ENCODE peak calls at places on chromosomes 12 and 14, in eight cellular contexts. One of them, this sample, is unnamed. For H3K27me3, the result is how much of the 10 kb centered on the place peaks cover.

GRCh38 chr14:92729632-92730358 is 18.6 kb downstream of the LGMN start:
- DNase-seq in Caco-2: no peak
- DNase-seq in CD4-positive, CD25-positive, alpha-beta regulatory T cell: peak
- DNase-seq in mesendoderm: no peak
- DNase-seq in psoas muscle: no peak
- DNase-seq in foreskin keratinocyte: peak
- DNase-seq in HAP-1: no peak
- DNase-seq in thoracic aorta: no peak
- DNase-seq in this sample: peak

GRCh38 chr12:16148938-16149337 is 128.5 kb downstream of the SLC15A5 start:
- DNase-seq in Caco-2: no peak
- DNase-seq in CD4-positive, CD25-positive, alpha-beta regulatory T cell: no peak
- DNase-seq in foreskin keratinocyte: no peak
- DNase-seq in psoas muscle: no peak
- DNase-seq in HAP-1: no peak
- DNase-seq in mesendoderm: no peak
- DNase-seq in thoracic aorta: no peak
- DNase-seq in this sample: no peak

GRCh38 chr12:69824028-69824427 is 999 bp upstream of the MYRFL start:
- DNase-seq in Caco-2: no peak
- DNase-seq in HAP-1: no peak
- DNase-seq in mesendoderm: no peak
- DNase-seq in foreskin keratinocyte: no peak
- DNase-seq in thoracic aorta: no peak
- DNase-seq in CD4-positive, CD25-positive, alpha-beta regulatory T cell: no peak
- DNase-seq in psoas muscle: no peak
- DNase-seq in this sample: no peak

GRCh38 chr14:104175811-104176210 is 37.4 kb downstream of the KIF26A start:
- DNase-seq in HAP-1: no peak
- DNase-seq in CD4-positive, CD25-positive, alpha-beta regulatory T cell: no peak
- DNase-seq in mesendoderm: no peak
- DNase-seq in Caco-2: no peak
- DNase-seq in thoracic aorta: no peak
- DNase-seq in psoas muscle: no peak
- DNase-seq in foreskin keratinocyte: no peak
- DNase-seq in this sample: no peak

GRCh38 chr12:121176826-121177529 is 33.0 kb upstream of the P2RX4 start:
- DNase-seq in CD4-positive, CD25-positive, alpha-beta regulatory T cell: no peak
- DNase-seq in psoas muscle: no peak
- DNase-seq in HAP-1: no peak
- DNase-seq in thoracic aorta: no peak
- DNase-seq in mesendoderm: no peak
- DNase-seq in foreskin keratinocyte: no peak
- DNase-seq in Caco-2: no peak
- DNase-seq in this sample: no peak

GRCh38 chr12:3199551-3200031 is 122.4 kb downstream of the TSPAN9 start:
- DNase-seq in psoas muscle: no peak
- DNase-seq in Caco-2: peak
- DNase-seq in foreskin keratinocyte: peak
- DNase-seq in HAP-1: no peak
- DNase-seq in CD4-positive, CD25-positive, alpha-beta regulatory T cell: no peak
- DNase-seq in thoracic aorta: no peak
- DNase-seq in mesendoderm: peak
- DNase-seq in this sample: peak

GRCh38 chr12:58588771-58589170 is 331.5 kb downstream of the LRIG3 start:
- DNase-seq in Caco-2: no peak
- DNase-seq in foreskin keratinocyte: peak
- DNase-seq in thoracic aorta: no peak
- DNase-seq in HAP-1: no peak
- DNase-seq in mesendoderm: no peak
- DNase-seq in psoas muscle: no peak
- DNase-seq in CD4-positive, CD25-positive, alpha-beta regulatory T cell: no peak
- DNase-seq in this sample: no peak

GRCh38 chr12:79439179-79439825 is 251.5 kb downstream of the PAWR start:
- DNase-seq in foreskin keratinocyte: no peak
- DNase-seq in Caco-2: no peak
- DNase-seq in CD4-positive, CD25-positive, alpha-beta regulatory T cell: no peak
- DNase-seq in thoracic aorta: no peak
- DNase-seq in HAP-1: no peak
- DNase-seq in psoas muscle: no peak
- DNase-seq in mesendoderm: no peak
- DNase-seq in this sample: no peak

GRCh38 chr12:114858388-114859146 is 174.6 kb upstream of the TBX3 start:
- DNase-seq in thoracic aorta: no peak
- DNase-seq in psoas muscle: no peak
- DNase-seq in foreskin keratinocyte: peak
- DNase-seq in HAP-1: no peak
- DNase-seq in Caco-2: peak
- DNase-seq in mesendoderm: peak
- DNase-seq in CD4-positive, CD25-positive, alpha-beta regulatory T cell: no peak
- DNase-seq in this sample: no peak

GRCh38 chr12:57087689-57088441 is 1.0 kb upstream of the NAB2 start:
- DNase-seq in Caco-2: peak
- DNase-seq in CD4-positive, CD25-positive, alpha-beta regulatory T cell: peak
- DNase-seq in HAP-1: peak
- DNase-seq in mesendoderm: peak
- DNase-seq in thoracic aorta: peak
- DNase-seq in foreskin keratinocyte: peak
- DNase-seq in psoas muscle: peak
- DNase-seq in this sample: peak

GRCh38 chr12:88081247-88081646 is 52.0 kb upstream of the C12orf50 start:
- DNase-seq in thoracic aorta: no peak
- DNase-seq in CD4-positive, CD25-positive, alpha-beta regulatory T cell: no peak
- DNase-seq in mesendoderm: no peak
- DNase-seq in HAP-1: no peak
- DNase-seq in psoas muscle: no peak
- DNase-seq in Caco-2: no peak
- DNase-seq in foreskin keratinocyte: no peak
- DNase-seq in this sample: no peak

GRCh38 chr12:53324779-53325538 is 3.5 kb upstream of the AAAS start:
- DNase-seq in thoracic aorta: peak
- DNase-seq in Caco-2: peak
- DNase-seq in HAP-1: peak
- DNase-seq in mesendoderm: peak
- DNase-seq in psoas muscle: peak
- DNase-seq in foreskin keratinocyte: peak
- DNase-seq in CD4-positive, CD25-positive, alpha-beta regulatory T cell: peak
- DNase-seq in this sample: peak

GRCh38 chr12:53325539-53326061 is 4.2 kb upstream of the AAAS start:
- DNase-seq in foreskin keratinocyte: no peak
- DNase-seq in thoracic aorta: no peak
- DNase-seq in psoas muscle: peak
- DNase-seq in HAP-1: no peak
- DNase-seq in Caco-2: no peak
- DNase-seq in mesendoderm: peak
- DNase-seq in CD4-positive, CD25-positive, alpha-beta regulatory T cell: peak
- DNase-seq in this sample: peak

GRCh38 chr12:53326460-53327185 is 5.2 kb upstream of the AAAS start:
- DNase-seq in mesendoderm: no peak
- DNase-seq in Caco-2: no peak
- DNase-seq in psoas muscle: peak
- DNase-seq in CD4-positive, CD25-positive, alpha-beta regulatory T cell: no peak
- DNase-seq in HAP-1: no peak
- DNase-seq in foreskin keratinocyte: no peak
- DNase-seq in thoracic aorta: no peak
- DNase-seq in this sample: no peak

GRCh38 chr12:53328043-53328435 is 6.6 kb upstream of the AAAS start:
- DNase-seq in HAP-1: no peak
- DNase-seq in thoracic aorta: no peak
- DNase-seq in mesendoderm: peak
- DNase-seq in Caco-2: no peak
- DNase-seq in CD4-positive, CD25-positive, alpha-beta regulatory T cell: no peak
- DNase-seq in foreskin keratinocyte: no peak
- DNase-seq in psoas muscle: peak
- DNase-seq in this sample: no peak

DNA sequence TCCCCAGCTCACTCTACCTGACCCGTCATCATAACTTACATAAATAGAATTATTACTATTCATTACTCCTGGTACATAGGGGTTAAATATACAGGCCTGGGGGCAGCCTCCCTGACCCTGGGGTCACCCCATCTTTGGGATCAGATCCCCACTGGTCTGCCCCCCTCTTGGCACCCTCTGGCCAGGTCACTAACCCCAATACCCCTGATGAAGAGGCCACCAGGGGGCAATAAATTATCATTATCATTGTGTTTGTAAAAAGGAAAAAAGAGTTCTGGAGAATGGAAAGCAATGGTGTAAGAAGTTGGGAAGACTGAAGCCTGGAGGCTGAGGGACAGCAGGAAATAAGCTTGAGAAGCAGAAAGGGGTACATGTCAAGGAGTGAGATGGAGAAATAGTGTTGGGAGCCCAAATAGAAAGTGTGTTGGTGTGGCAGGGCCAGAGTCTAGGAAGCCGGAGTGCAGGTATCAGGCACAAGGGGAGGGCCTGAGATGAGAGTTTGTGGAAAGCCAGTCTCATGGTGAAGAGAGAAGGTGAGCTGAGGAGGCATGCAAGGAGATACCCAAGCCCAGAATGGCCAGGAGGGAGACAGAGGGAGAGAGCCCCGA is 6.1 kb upstream of the AAAS start:
- DNase-seq in psoas muscle: peak
- DNase-seq in HAP-1: no peak
- DNase-seq in Caco-2: no peak
- DNase-seq in thoracic aorta: no peak
- DNase-seq in CD4-positive, CD25-positive, alpha-beta regulatory T cell: no peak
- DNase-seq in mesendoderm: no peak
- DNase-seq in foreskin keratinocyte: no peak
- DNase-seq in this sample: no peak
- H3K27me3 ChIP-seq in psoas muscle: under half
- H3K27me3 ChIP-seq in HAP-1: under half
- H3K27me3 ChIP-seq in Caco-2: under half
- H3K27me3 ChIP-seq in thoracic aorta: under half
- H3K27me3 ChIP-seq in CD4-positive, CD25-positive, alpha-beta regulatory T cell: under half
- H3K27me3 ChIP-seq in mesendoderm: under half
- H3K27me3 ChIP-seq in foreskin keratinocyte: under half
- H3K27me3 ChIP-seq in this sample: under half

GRCh38 chr12:131533139-131533538 is 177.8 kb upstream of the SFSWAP start:
- DNase-seq in thoracic aorta: no peak
- DNase-seq in psoas muscle: no peak
- DNase-seq in mesendoderm: no peak
- DNase-seq in Caco-2: no peak
- DNase-seq in CD4-positive, CD25-positive, alpha-beta regulatory T cell: no peak
- DNase-seq in foreskin keratinocyte: no peak
- DNase-seq in HAP-1: no peak
- DNase-seq in this sample: no peak

GRCh38 chr12:131536766-131537165 is 174.1 kb upstream of the SFSWAP start:
- DNase-seq in Caco-2: no peak
- DNase-seq in HAP-1: no peak
- DNase-seq in CD4-positive, CD25-positive, alpha-beta regulatory T cell: no peak
- DNase-seq in mesendoderm: no peak
- DNase-seq in foreskin keratinocyte: no peak
- DNase-seq in thoracic aorta: no peak
- DNase-seq in psoas muscle: no peak
- DNase-seq in this sample: no peak

GRCh38 chr12:131536337-131536736 is 174.6 kb upstream of the SFSWAP start:
- DNase-seq in mesendoderm: no peak
- DNase-seq in HAP-1: no peak
- DNase-seq in foreskin keratinocyte: no peak
- DNase-seq in thoracic aorta: no peak
- DNase-seq in CD4-positive, CD25-positive, alpha-beta regulatory T cell: peak
- DNase-seq in psoas muscle: no peak
- DNase-seq in Caco-2: no peak
- DNase-seq in this sample: peak

GRCh38 chr12:131537267-131537920 is 173.5 kb upstream of the SFSWAP start:
- DNase-seq in psoas muscle: no peak
- DNase-seq in Caco-2: no peak
- DNase-seq in thoracic aorta: no peak
- DNase-seq in foreskin keratinocyte: no peak
- DNase-seq in mesendoderm: peak
- DNase-seq in CD4-positive, CD25-positive, alpha-beta regulatory T cell: no peak
- DNase-seq in HAP-1: no peak
- DNase-seq in this sample: no peak

DNA sequence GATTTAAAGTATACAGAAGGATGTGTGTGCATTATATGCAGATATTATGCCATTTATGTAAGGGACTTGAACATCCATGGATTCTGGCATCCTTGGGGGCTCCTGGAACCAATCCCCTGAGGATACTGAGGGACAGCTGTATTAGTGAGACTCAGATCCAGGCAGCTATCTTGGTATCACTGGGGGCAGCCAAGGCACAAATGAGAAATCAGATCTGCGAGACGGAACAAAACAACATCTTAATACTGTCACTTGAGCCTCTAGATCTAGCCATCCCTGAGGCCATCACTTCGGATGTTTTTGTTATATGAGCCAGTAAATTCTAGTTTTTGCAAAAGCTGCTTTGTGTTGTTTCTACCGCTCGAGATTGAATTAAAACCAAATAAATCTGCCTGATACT is 175.1 kb upstream of the SFSWAP start:
- DNase-seq in mesendoderm: no peak
- DNase-seq in foreskin keratinocyte: no peak
- DNase-seq in psoas muscle: no peak
- DNase-seq in CD4-positive, CD25-positive, alpha-beta regulatory T cell: no peak
- DNase-seq in thoracic aorta: no peak
- DNase-seq in Caco-2: no peak
- DNase-seq in HAP-1: no peak
- DNase-seq in this sample: no peak
- H3K27me3 ChIP-seq in mesendoderm: under half
- H3K27me3 ChIP-seq in foreskin keratinocyte: under half
- H3K27me3 ChIP-seq in psoas muscle: under half
- H3K27me3 ChIP-seq in CD4-positive, CD25-positive, alpha-beta regulatory T cell: under half
- H3K27me3 ChIP-seq in thoracic aorta: under half
- H3K27me3 ChIP-seq in Caco-2: under half
- H3K27me3 ChIP-seq in HAP-1: under half
- H3K27me3 ChIP-seq in this sample: under half

DNA sequence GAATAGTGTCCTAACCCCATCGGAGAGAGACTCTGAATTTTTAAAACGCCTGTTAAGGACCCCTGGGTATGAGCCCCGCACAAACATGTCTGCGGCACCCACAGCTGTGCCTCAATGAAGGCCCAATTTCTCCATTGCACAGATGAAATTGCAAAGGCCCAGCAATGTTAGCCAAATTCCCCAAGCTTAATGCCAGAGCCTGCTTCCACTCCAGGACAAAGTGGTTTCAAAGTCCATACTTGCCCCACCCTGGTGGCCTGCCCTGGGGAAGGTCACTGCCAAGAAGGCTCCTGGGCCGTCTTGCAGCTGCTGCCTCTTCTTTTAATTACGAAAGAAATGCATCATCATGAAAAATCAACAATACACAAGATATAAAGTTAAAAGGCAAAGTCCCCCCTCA is 1179.7 kb downstream of the VRK1 start:
- DNase-seq in HAP-1: no peak
- DNase-seq in foreskin keratinocyte: no peak
- DNase-seq in thoracic aorta: no peak
- DNase-seq in CD4-positive, CD25-positive, alpha-beta regulatory T cell: peak
- DNase-seq in Caco-2: no peak
- DNase-seq in mesendoderm: no peak
- DNase-seq in psoas muscle: peak
- DNase-seq in this sample: no peak
- H3K27me3 ChIP-seq in HAP-1: under half
- H3K27me3 ChIP-seq in foreskin keratinocyte: under half
- H3K27me3 ChIP-seq in thoracic aorta: under half
- H3K27me3 ChIP-seq in CD4-positive, CD25-positive, alpha-beta regulatory T cell: under half
- H3K27me3 ChIP-seq in Caco-2: under half
- H3K27me3 ChIP-seq in mesendoderm: under half
- H3K27me3 ChIP-seq in psoas muscle: under half
- H3K27me3 ChIP-seq in this sample: under half

DNA sequence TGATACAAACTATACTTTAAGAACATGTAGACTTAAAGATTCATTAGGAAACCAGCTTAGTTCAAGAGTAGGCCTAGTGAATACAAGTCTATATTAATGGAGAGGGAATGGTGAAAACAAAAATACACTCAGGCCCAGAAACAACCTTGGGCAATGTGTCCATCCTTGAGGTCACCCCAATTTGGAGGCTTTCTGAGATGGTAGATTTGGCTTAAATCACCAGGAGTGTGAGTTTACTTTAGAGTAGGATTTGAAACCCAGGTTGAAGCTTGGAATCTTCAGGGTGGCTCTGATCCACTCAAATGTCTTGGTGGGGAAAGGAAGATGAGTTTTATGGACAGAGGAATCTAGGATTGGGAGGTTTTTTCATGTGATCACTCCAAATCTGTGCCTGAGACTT is 10.5 kb downstream of the LDHB start:
- DNase-seq in foreskin keratinocyte: no peak
- DNase-seq in mesendoderm: no peak
- DNase-seq in Caco-2: no peak
- DNase-seq in HAP-1: no peak
- DNase-seq in psoas muscle: no peak
- DNase-seq in thoracic aorta: no peak
- DNase-seq in CD4-positive, CD25-positive, alpha-beta regulatory T cell: no peak
- DNase-seq in this sample: no peak
- H3K27me3 ChIP-seq in foreskin keratinocyte: under half
- H3K27me3 ChIP-seq in mesendoderm: under half
- H3K27me3 ChIP-seq in Caco-2: under half
- H3K27me3 ChIP-seq in HAP-1: under half
- H3K27me3 ChIP-seq in psoas muscle: under half
- H3K27me3 ChIP-seq in thoracic aorta: under half
- H3K27me3 ChIP-seq in CD4-positive, CD25-positive, alpha-beta regulatory T cell: under half
- H3K27me3 ChIP-seq in this sample: under half